ENCODE peak calls at places on chromosomes 16 and 17, in eight cellular contexts. One of them, this sample, is unnamed. For H3K4me1, the result is how much of the 10 kb centered on the place peaks cover.

GRCh38 chr17:36188891-36189306 is 7.7 kb downstream of the CCL3L1 start:
- DNase-seq in HepG2: no peak
- DNase-seq in IMR-90: no peak
- DNase-seq in PC-3: no peak
- DNase-seq in Karpas-422: peak
- DNase-seq in GM23338: no peak
- DNase-seq in fibroblast of lung: no peak
- DNase-seq in neural progenitor cell: no peak
- DNase-seq in this sample: peak

GRCh38 chr17:19702231-19702641 is 14.1 kb downstream of the SLC47A2 start:
- DNase-seq in neural progenitor cell: no peak
- DNase-seq in Karpas-422: no peak
- DNase-seq in IMR-90: no peak
- DNase-seq in GM23338: no peak
- DNase-seq in HepG2: peak
- DNase-seq in fibroblast of lung: no peak
- DNase-seq in PC-3: no peak
- DNase-seq in this sample: no peak

GRCh38 chr16:85711982-85712587 is 23.3 kb upstream of the GINS2 start:
- DNase-seq in GM23338: no peak
- DNase-seq in Karpas-422: no peak
- DNase-seq in neural progenitor cell: no peak
- DNase-seq in fibroblast of lung: no peak
- DNase-seq in PC-3: no peak
- DNase-seq in HepG2: no peak
- DNase-seq in IMR-90: no peak
- DNase-seq in this sample: no peak

GRCh38 chr16:58421029-58421428 is 28.8 kb downstream of the GINS3 start:
- DNase-seq in Karpas-422: peak
- DNase-seq in neural progenitor cell: no peak
- DNase-seq in fibroblast of lung: no peak
- DNase-seq in HepG2: no peak
- DNase-seq in IMR-90: no peak
- DNase-seq in GM23338: no peak
- DNase-seq in PC-3: no peak
- DNase-seq in this sample: peak

GRCh38 chr16:9048302-9048700 is 43.1 kb upstream of the HAPSTR1 start:
- DNase-seq in GM23338: no peak
- DNase-seq in HepG2: no peak
- DNase-seq in PC-3: peak
- DNase-seq in IMR-90: peak
- DNase-seq in neural progenitor cell: no peak
- DNase-seq in Karpas-422: no peak
- DNase-seq in fibroblast of lung: peak
- DNase-seq in this sample: no peak

GRCh38 chr17:1112875-1113274 is 66.9 kb downstream of the ABR start:
- DNase-seq in HepG2: no peak
- DNase-seq in GM23338: peak
- DNase-seq in Karpas-422: peak
- DNase-seq in neural progenitor cell: no peak
- DNase-seq in IMR-90: no peak
- DNase-seq in fibroblast of lung: no peak
- DNase-seq in PC-3: no peak
- DNase-seq in this sample: no peak

GRCh38 chr17:1384881-1385280 is 15.1 kb downstream of the YWHAE start:
- DNase-seq in HepG2: no peak
- DNase-seq in Karpas-422: no peak
- DNase-seq in PC-3: no peak
- DNase-seq in fibroblast of lung: no peak
- DNase-seq in GM23338: no peak
- DNase-seq in IMR-90: no peak
- DNase-seq in neural progenitor cell: no peak
- DNase-seq in this sample: no peak

GRCh38 chr16:53915452-53916160 is 211.7 kb downstream of the FTO start:
- DNase-seq in PC-3: no peak
- DNase-seq in GM23338: no peak
- DNase-seq in neural progenitor cell: peak
- DNase-seq in IMR-90: no peak
- DNase-seq in Karpas-422: no peak
- DNase-seq in fibroblast of lung: peak
- DNase-seq in HepG2: no peak
- DNase-seq in this sample: no peak

GRCh38 chr16:5058476-5058875 is 7.3 kb downstream of the C16orf89 start:
- DNase-seq in PC-3: no peak
- DNase-seq in fibroblast of lung: peak
- DNase-seq in IMR-90: no peak
- DNase-seq in HepG2: peak
- DNase-seq in neural progenitor cell: peak
- DNase-seq in Karpas-422: no peak
- DNase-seq in GM23338: peak
- DNase-seq in this sample: no peak

GRCh38 chr17:33169580-33170285 is 123.4 kb downstream of the ASIC2 start:
- DNase-seq in IMR-90: peak
- DNase-seq in neural progenitor cell: no peak
- DNase-seq in HepG2: no peak
- DNase-seq in PC-3: peak
- DNase-seq in fibroblast of lung: peak
- DNase-seq in Karpas-422: no peak
- DNase-seq in GM23338: no peak
- DNase-seq in this sample: no peak

GRCh38 chr16:79856581-79856980 is 256.0 kb upstream of the MAF start:
- DNase-seq in IMR-90: no peak
- DNase-seq in fibroblast of lung: no peak
- DNase-seq in neural progenitor cell: no peak
- DNase-seq in PC-3: no peak
- DNase-seq in HepG2: no peak
- DNase-seq in Karpas-422: no peak
- DNase-seq in GM23338: no peak
- DNase-seq in this sample: no peak

DNA sequence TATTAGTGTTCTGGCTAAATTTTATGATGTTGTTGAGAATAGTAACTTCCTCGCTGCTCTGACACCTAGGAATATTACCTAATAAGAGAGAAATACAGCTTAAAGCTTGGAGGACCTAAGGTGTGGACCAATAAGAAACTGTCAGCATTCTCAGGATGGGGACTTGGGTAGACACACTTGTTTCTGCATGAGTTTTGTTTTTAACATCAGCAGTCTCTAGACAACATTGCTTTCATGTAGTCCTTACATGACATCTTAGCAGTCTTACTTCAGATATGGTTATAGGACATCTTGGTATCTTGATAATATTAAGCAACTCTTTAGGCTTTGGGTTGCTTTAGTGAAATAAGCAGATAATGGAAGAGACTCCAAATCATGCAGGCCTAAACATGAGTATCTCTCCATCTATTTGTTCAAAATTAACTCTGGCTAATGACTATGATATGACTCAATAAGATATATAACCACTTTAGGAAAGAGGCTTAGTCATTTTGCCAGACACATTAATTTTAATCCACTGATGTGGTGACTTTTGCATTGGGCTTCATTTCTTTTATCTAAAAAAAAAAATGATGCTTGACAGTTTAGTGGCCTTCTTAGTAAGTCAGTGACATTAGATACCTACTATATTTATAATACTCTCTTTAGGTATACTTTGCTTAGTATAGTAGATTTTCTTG is 84.5 kb downstream of the WNT3 start:
- DNase-seq in PC-3: peak
- DNase-seq in HepG2: no peak
- DNase-seq in GM23338: no peak
- DNase-seq in IMR-90: peak
- DNase-seq in neural progenitor cell: no peak
- DNase-seq in Karpas-422: no peak
- DNase-seq in fibroblast of lung: peak
- DNase-seq in this sample: no peak
- H3K4me1 ChIP-seq in PC-3: under half
- H3K4me1 ChIP-seq in HepG2: under half
- H3K4me1 ChIP-seq in GM23338: under half
- H3K4me1 ChIP-seq in IMR-90: under half
- H3K4me1 ChIP-seq in neural progenitor cell: under half
- H3K4me1 ChIP-seq in Karpas-422: under half
- H3K4me1 ChIP-seq in fibroblast of lung: under half
- H3K4me1 ChIP-seq in this sample: half or more

DNA sequence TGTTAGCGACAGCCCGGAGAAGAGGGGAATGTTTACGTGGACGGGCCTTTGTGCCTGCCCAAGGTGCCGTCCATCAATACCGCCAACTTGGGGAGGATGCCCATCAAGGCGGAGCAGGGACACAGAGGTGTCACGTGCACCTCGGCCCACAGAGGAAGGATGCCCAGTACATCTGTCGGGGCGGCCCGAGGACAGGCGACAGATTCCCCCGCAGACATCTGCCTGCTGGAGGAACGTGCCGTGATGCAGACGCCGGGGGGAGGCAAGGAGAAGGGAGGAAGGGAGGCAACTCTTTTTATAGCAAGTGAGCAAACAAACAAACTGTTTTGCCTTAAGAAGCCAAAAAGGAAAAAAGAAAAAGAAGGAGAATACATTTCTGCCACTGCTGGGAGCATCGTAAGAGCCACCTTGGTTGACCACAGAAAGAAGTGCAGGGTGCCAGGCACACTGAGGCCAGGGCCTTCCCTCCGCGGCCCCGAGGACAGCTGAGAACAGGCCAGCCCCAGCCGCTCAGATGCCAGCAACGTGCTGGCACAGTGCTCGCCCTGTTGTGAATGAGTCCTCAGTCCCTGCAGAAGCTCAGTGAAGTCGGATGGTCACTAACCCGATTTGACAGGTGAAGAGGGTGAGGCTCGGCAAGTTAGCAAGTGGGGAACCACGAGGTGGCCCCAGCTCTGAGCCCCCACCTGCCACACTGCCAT is 146.4 kb downstream of the RBFOX3 start:
- DNase-seq in fibroblast of lung: no peak
- DNase-seq in HepG2: no peak
- DNase-seq in neural progenitor cell: no peak
- DNase-seq in PC-3: no peak
- DNase-seq in Karpas-422: no peak
- DNase-seq in IMR-90: no peak
- DNase-seq in GM23338: no peak
- DNase-seq in this sample: no peak
- H3K4me2 ChIP-seq in fibroblast of lung: no peak
- H3K4me2 ChIP-seq in HepG2: no peak
- H3K4me2 ChIP-seq in neural progenitor cell: no peak
- H3K4me2 ChIP-seq in PC-3: no peak
- H3K4me2 ChIP-seq in Karpas-422: no peak
- H3K4me2 ChIP-seq in IMR-90: no peak
- H3K4me2 ChIP-seq in GM23338: no peak
- H3K4me2 ChIP-seq in this sample: no peak

GRCh38 chr17:57355090-57355859 is 99.0 kb downstream of the MSI2 start:
- DNase-seq in fibroblast of lung: peak
- DNase-seq in neural progenitor cell: no peak
- DNase-seq in HepG2: no peak
- DNase-seq in PC-3: no peak
- DNase-seq in IMR-90: no peak
- DNase-seq in GM23338: no peak
- DNase-seq in Karpas-422: peak
- DNase-seq in this sample: peak

GRCh38 chr17:57350266-57350665 is 93.9 kb downstream of the MSI2 start:
- DNase-seq in fibroblast of lung: no peak
- DNase-seq in IMR-90: peak
- DNase-seq in GM23338: no peak
- DNase-seq in Karpas-422: no peak
- DNase-seq in PC-3: no peak
- DNase-seq in neural progenitor cell: no peak
- DNase-seq in HepG2: no peak
- DNase-seq in this sample: no peak

GRCh38 chr17:57349533-57350227 is 93.4 kb downstream of the MSI2 start:
- DNase-seq in PC-3: no peak
- DNase-seq in GM23338: no peak
- DNase-seq in fibroblast of lung: no peak
- DNase-seq in Karpas-422: no peak
- DNase-seq in IMR-90: peak
- DNase-seq in neural progenitor cell: no peak
- DNase-seq in HepG2: no peak
- DNase-seq in this sample: no peak

GRCh38 chr17:57354669-57355068 is 98.3 kb downstream of the MSI2 start:
- DNase-seq in GM23338: no peak
- DNase-seq in neural progenitor cell: no peak
- DNase-seq in HepG2: no peak
- DNase-seq in IMR-90: no peak
- DNase-seq in Karpas-422: peak
- DNase-seq in PC-3: no peak
- DNase-seq in fibroblast of lung: no peak
- DNase-seq in this sample: peak

DNA sequence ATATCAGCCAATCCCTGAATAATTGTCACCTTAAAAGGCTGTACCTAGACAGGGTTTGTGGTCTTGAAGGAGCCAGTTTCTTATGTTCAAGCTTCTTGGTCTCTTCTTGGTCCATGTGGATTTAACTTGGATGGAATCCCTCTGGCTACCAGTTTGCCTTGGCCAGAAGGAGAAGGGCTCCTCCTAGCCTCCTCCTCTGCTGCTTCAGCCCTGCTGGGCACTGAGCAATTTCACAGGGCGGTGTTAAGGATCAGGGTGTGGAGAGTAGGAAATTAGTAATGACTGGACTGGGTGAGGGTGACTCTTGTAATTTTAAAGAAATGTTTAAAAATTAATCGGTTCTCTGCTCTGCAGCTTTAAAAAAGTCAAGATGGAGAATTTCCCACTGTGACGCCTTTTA is 96.3 kb downstream of the MSI2 start:
- DNase-seq in IMR-90: no peak
- DNase-seq in fibroblast of lung: no peak
- DNase-seq in GM23338: no peak
- DNase-seq in Karpas-422: no peak
- DNase-seq in PC-3: no peak
- DNase-seq in HepG2: no peak
- DNase-seq in neural progenitor cell: no peak
- DNase-seq in this sample: no peak
- H3K27ac ChIP-seq in IMR-90: no peak
- H3K27ac ChIP-seq in fibroblast of lung: no peak
- H3K27ac ChIP-seq in GM23338: no peak
- H3K27ac ChIP-seq in Karpas-422: peak
- H3K27ac ChIP-seq in PC-3: no peak
- H3K27ac ChIP-seq in HepG2: no peak
- H3K27ac ChIP-seq in neural progenitor cell: no peak
- H3K27ac ChIP-seq in this sample: no peak

GRCh38 chr16:89313583-89313982 is 96.1 kb downstream of the ZNF778 start:
- DNase-seq in fibroblast of lung: no peak
- DNase-seq in Karpas-422: no peak
- DNase-seq in IMR-90: no peak
- DNase-seq in neural progenitor cell: no peak
- DNase-seq in PC-3: no peak
- DNase-seq in HepG2: no peak
- DNase-seq in GM23338: no peak
- DNase-seq in this sample: no peak

GRCh38 chr16:89315791-89316581 is 98.5 kb downstream of the ZNF778 start:
- DNase-seq in fibroblast of lung: peak
- DNase-seq in HepG2: peak
- DNase-seq in IMR-90: peak
- DNase-seq in GM23338: no peak
- DNase-seq in PC-3: peak
- DNase-seq in neural progenitor cell: no peak
- DNase-seq in Karpas-422: peak
- DNase-seq in this sample: peak

GRCh38 chr16:89315271-89315670 is 97.8 kb downstream of the ZNF778 start:
- DNase-seq in PC-3: no peak
- DNase-seq in HepG2: no peak
- DNase-seq in GM23338: no peak
- DNase-seq in IMR-90: no peak
- DNase-seq in fibroblast of lung: no peak
- DNase-seq in Karpas-422: no peak
- DNase-seq in neural progenitor cell: no peak
- DNase-seq in this sample: no peak

GRCh38 chr16:89314357-89314756 is 96.9 kb downstream of the ZNF778 start:
- DNase-seq in neural progenitor cell: no peak
- DNase-seq in HepG2: no peak
- DNase-seq in PC-3: no peak
- DNase-seq in GM23338: no peak
- DNase-seq in Karpas-422: no peak
- DNase-seq in IMR-90: no peak
- DNase-seq in fibroblast of lung: no peak
- DNase-seq in this sample: no peak

GRCh38 chr16:89314858-89315257 is 97.4 kb downstream of the ZNF778 start:
- DNase-seq in Karpas-422: no peak
- DNase-seq in PC-3: no peak
- DNase-seq in fibroblast of lung: no peak
- DNase-seq in IMR-90: no peak
- DNase-seq in HepG2: no peak
- DNase-seq in neural progenitor cell: no peak
- DNase-seq in GM23338: no peak
- DNase-seq in this sample: no peak
- H3K4me1 ChIP-seq in Karpas-422: half or more
- H3K4me1 ChIP-seq in PC-3: half or more
- H3K4me1 ChIP-seq in fibroblast of lung: under half
- H3K4me1 ChIP-seq in IMR-90: under half
- H3K4me1 ChIP-seq in HepG2: under half
- H3K4me1 ChIP-seq in neural progenitor cell: under half
- H3K4me1 ChIP-seq in GM23338: under half
- H3K4me1 ChIP-seq in this sample: under half

This sample was measured in OCI-LY7.